ENCODE peak calls at places on chromosomes 4 and X, in eight cellular contexts. V is ovary; R is mucosa of descending colon; E is adipocyte; T is EL; J is activated CD8-positive, alpha-beta T cell treated with anti-CD3 and anti-CD28 coated beads, Interleukin-2, amount 10 ng/mL, durations not matched to agents 7 days and 5 days; I is B cell; L is T-cell. M is an unnamed sample.

GRCh38 chr4:40763228-40763716 is 13.5 kb downstream of the NSUN7 start:
- DNase-seq in V (no peak), R (no peak), E (peak; percentile 78), T (peak; percentile 48), J (peak; percentile 70), I (no peak), L (no peak), M (peak; percentile 75)

GRCh38 chr4:92047209-92047877 is 256.4 kb upstream of the GRID2 start:
- DNase-seq in V (no peak), R (no peak), E (peak; percentile 38), T (no peak), J (no peak), I (no peak), L (no peak), M (peak; percentile 54)

GRCh38 chr4:172232966-172233365 is 419.8 kb downstream of the GALNTL6 start:
- DNase-seq in V (no peak), R (no peak), E (peak; percentile 47), T (no peak), J (no peak), I (no peak), L (no peak), M (no peak)

GRCh38 chrX:118261136-118261535 is 84.8 kb upstream of the WDR44 start:
- DNase-seq in V (no peak), R (no peak), E (no peak), T (no peak), J (no peak), I (no peak), L (no peak), M (no peak)

GRCh38 chrX:43958529-43958928 is 14.7 kb downstream of the NDP start:
- DNase-seq in V (no peak), R (no peak), E (peak; percentile 86), T (peak; percentile 74), J (peak; percentile 28), I (no peak), L (no peak), M (peak; percentile 92)

GRCh38 chrX:149527705-149528104 is 13.1 kb upstream of the EOLA1 start:
- DNase-seq in V (no peak), R (no peak), E (peak; percentile 52), T (peak; percentile 15), J (peak; percentile 47), I (no peak), L (no peak), M (peak; percentile 39)

GRCh38 chrX:50081282-50081955 is 119.4 kb downstream of the AKAP4 start:
- DNase-seq in V (peak; percentile 24), R (peak; percentile 60), E (peak; percentile 30), T (peak; percentile 5), J (no peak), I (no peak), L (no peak), M (peak; percentile 37)

GRCh38 chr4:36758312-36758690 is 476.9 kb downstream of the DTHD1 start:
- DNase-seq in V (no peak), R (no peak), E (no peak), T (no peak), J (no peak), I (no peak), L (no peak), M (no peak)

GRCh38 chr4:70863099-70863790 is 23.6 kb upstream of the GRSF1 start:
- DNase-seq in V (no peak), R (no peak), E (no peak), T (no peak), J (no peak), I (no peak), L (no peak), M (no peak)

GRCh38 chr4:128527356-128527755 is 239.7 kb upstream of the PGRMC2 start:
- DNase-seq in V (no peak), R (no peak), E (peak; percentile 36), T (no peak), J (no peak), I (no peak), L (no peak), M (peak; percentile 29)

GRCh38 chrX:64204701-64205440 is 637 bp downstream of the AMER1 start:
- DNase-seq in V (peak; percentile 66), R (peak; percentile 59), E (peak; percentile 59), T (peak; percentile 36), J (peak; percentile 32), I (peak; percentile 60), L (no peak), M (peak; percentile 24)

GRCh38 chr4:41976775-41977516 is 4.6 kb upstream of the DCAF4L1 start:
- DNase-seq in V (no peak), R (no peak), E (no peak), T (no peak), J (no peak), I (no peak), L (no peak), M (no peak)

GRCh38 chr4:56448301-56448700 is 12.2 kb downstream of the PAICS start:
- DNase-seq in V (no peak), R (no peak), E (no peak), T (no peak), J (no peak), I (no peak), L (no peak), M (peak; percentile 18)

GRCh38 chr4:78379991-78380739 is 171.4 kb upstream of the ANXA3 start:
- DNase-seq in V (no peak), R (peak; percentile 37), E (no peak), T (peak; percentile 42), J (no peak), I (no peak), L (no peak), M (peak; percentile 34)

GRCh38 chrX:104568304-104568915 is 2.4 kb downstream of the IL1RAPL2 start:
- DNase-seq in V (no peak), R (no peak), E (no peak), T (no peak), J (no peak), I (no peak), L (no peak), M (no peak)

GRCh38 chrX:137998619-137999018 is 432.7 kb downstream of the ZIC3 start:
- DNase-seq in V (no peak), R (no peak), E (no peak), T (no peak), J (no peak), I (no peak), L (no peak), M (no peak)

GRCh38 chr4:126991965-126992364 is 640.8 kb upstream of the INTU start:
- DNase-seq in V (no peak), R (no peak), E (peak; percentile 55), T (no peak), J (no peak), I (no peak), L (no peak), M (peak; percentile 43)